ENCODE peak calls at places on chromosomes 3 and 15, in five cellular contexts. G is lung, V is adrenal gland, Y is mucosa of descending colon, L is A549. A is an unnamed sample.

GRCh38 chr3:10213156-10213792 is 35.0 kb upstream of the TATDN2 start:
- DNase-seq in G (no peak), V (no peak), Y (no peak), L (no peak), A (peak)

GRCh38 chr3:152717252-152717651 is 117.7 kb upstream of the P2RY1 start:
- DNase-seq in G (no peak), V (no peak), Y (no peak), L (no peak), A (no peak)

GRCh38 chr3:8324727-8325126 is 176.9 kb upstream of the LMCD1 start:
- DNase-seq in G (no peak), V (peak), Y (peak), L (peak), A (peak)

GRCh38 chr3:113908133-113908532 is 39.7 kb upstream of the ZDHHC23 start:
- DNase-seq in G (no peak), V (no peak), Y (no peak), L (no peak), A (no peak)

GRCh38 chr15:29812384-29812694 is 9.9 kb downstream of the TJP1 start:
- DNase-seq in G (no peak), V (no peak), Y (no peak), L (no peak), A (peak)

GRCh38 chr3:18393906-18394305 is 31.2 kb downstream of the SATB1 start:
- DNase-seq in G (no peak), V (no peak), Y (no peak), L (no peak), A (peak)

GRCh38 chr3:189756651-189757078 is 125.5 kb downstream of the TP63 start:
- DNase-seq in G (no peak), V (no peak), Y (no peak), L (no peak), A (no peak)

GRCh38 chr3:66747251-66747650 is 246.4 kb upstream of the LRIG1 start:
- DNase-seq in G (no peak), V (no peak), Y (no peak), L (no peak), A (no peak)

GRCh38 chr3:171565671-171566070 is 105.5 kb upstream of the TNIK start:
- DNase-seq in G (no peak), V (no peak), Y (no peak), L (no peak), A (peak)

GRCh38 chr3:107704477-107704876 is 181.7 kb downstream of the BBX start:
- DNase-seq in G (no peak), V (no peak), Y (no peak), L (no peak), A (peak)

GRCh38 chr3:37531071-37531720 is 330.5 kb upstream of the CTDSPL start:
- DNase-seq in G (no peak), V (no peak), Y (no peak), L (no peak), A (no peak)

GRCh38 chr3:58414538-58415197 is 19.0 kb downstream of the PDHB start:
- DNase-seq in G (peak), V (peak), Y (no peak), L (peak), A (peak)

GRCh38 chr15:62209322-62209721 is 44.2 kb upstream of the C2CD4B start:
- DNase-seq in G (no peak), V (no peak), Y (peak), L (no peak), A (no peak)

DNA sequence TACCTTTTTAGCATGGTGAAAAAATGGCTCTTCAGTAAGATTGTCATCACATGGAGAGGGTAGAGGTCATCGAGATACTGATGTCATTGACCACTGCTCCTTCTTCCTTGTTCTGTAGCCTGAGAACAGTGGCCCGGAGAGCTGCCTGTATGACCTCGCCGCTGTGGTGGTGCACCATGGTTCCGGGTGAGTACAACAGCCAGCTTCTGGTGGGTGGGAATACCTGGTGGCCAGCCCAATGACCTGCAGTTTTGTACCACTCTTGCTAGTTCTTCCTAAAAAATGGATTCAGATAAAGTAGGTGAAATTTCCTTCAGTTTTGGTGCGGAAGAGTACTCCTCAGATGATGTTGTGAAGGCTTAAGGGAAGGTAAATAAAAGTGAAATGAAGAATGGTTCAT is 8.4 kb upstream of the FBXL22 start:
- DNase-seq in G (no peak), V (no peak), Y (no peak), L (no peak), A (no peak)
- TF ChIP-seq CTCF in G (no peak), V (no peak), Y (no peak), L (no peak), A (no peak)

DNA sequence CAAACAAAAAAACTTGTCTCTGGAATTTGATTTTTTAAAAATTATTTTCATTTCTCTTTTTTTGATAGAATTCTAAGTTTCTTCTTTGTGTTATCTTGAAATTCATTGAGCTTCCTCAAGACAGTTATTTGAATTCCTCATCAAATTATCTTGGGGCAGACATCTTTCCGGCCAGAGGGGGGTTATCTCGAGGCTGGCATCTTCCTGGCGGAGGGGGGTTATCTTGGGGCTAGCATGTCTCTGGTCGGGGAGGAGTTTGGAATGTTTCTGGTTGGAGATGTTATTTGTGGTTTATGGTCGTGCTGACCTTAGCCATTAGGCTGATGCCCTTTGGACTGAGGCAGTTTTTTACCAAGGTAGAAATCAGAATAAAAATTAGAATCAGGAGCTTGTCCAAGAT is 15.9 kb upstream of the TUBGCP5 start:
- DNase-seq in G (no peak), V (no peak), Y (no peak), L (no peak), A (no peak)
- H3K4me3 ChIP-seq in G (no peak), V (no peak), Y (no peak), L (no peak), A (no peak)

GRCh38 chr3:50388720-50389352 is 29.5 kb upstream of the TMEM115 start:
- DNase-seq in G (no peak), V (no peak), Y (no peak), L (no peak), A (no peak)
- TF ChIP-seq CTCF in G (no peak), V (no peak), Y (no peak), L (no peak), A (no peak)

GRCh38 chr3:67946446-67946845 is 292.0 kb upstream of the SUCLG2 start:
- DNase-seq in G (no peak), V (no peak), Y (no peak), L (no peak), A (no peak)

GRCh38 chr3:67943546-67943945 is 289.1 kb upstream of the SUCLG2 start:
- DNase-seq in G (no peak), V (no peak), Y (no peak), L (no peak), A (no peak)

GRCh38 chr3:67947808-67948508 is 293.5 kb upstream of the SUCLG2 start:
- DNase-seq in G (no peak), V (no peak), Y (no peak), L (no peak), A (no peak)
- H3K4me3 ChIP-seq in G (no peak), V (no peak), Y (no peak), L (no peak), A (no peak)

DNA sequence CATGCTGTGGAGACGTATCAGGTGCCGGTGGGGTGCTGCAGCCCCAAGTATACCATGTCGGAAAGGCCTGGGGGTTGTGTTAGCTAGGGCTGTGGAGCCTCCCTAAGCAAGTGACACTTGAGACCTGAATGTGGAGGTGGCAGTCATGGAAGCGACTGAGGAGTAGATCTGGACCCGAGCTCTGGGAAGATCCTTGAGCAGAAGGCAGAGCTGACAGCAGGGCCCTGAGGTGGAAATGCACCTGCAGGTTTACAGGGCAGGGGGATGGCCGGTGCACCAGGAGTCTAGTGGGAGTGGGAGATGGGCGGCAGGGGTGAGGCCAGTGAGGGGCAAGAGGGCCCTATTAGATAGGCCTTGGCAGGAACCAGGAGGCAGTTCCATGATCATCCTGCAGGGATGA is 91.8 kb upstream of the PLXNA1 start:
- DNase-seq in G (no peak), V (no peak), Y (no peak), L (no peak), A (no peak)
- TF ChIP-seq CTCF in G (no peak), V (no peak), Y (no peak), L (no peak), A (no peak)

GRCh38 chr15:100043069-100043641 is 298.6 kb downstream of the ADAMTS17 start:
- DNase-seq in G (no peak), V (peak), Y (no peak), L (no peak), A (peak)
- H3K4me3 ChIP-seq in G (no peak), V (peak), Y (no peak), L (no peak), A (no peak)

GRCh38 chr3:38738630-38739395 is 77.2 kb downstream of the SCN10A start:
- DNase-seq in G (no peak), V (peak), Y (peak), L (peak), A (peak)
- TF ChIP-seq CTCF in G (no peak), V (peak), Y (no peak), L (peak), A (peak)